ENCODE peak calls at places on chromosomes 6 and 20, in nine cellular contexts. M is NCI-H1092; G is GM23338; L is astrocyte of the cerebellum; E is SK-MEL-5; F is brain microvascular endothelial cell; V is T-helper 22 cell; Z is stimulated activated CD8-positive, alpha-beta memory T cell treated with anti-CD3 and anti-CD28 coated beads, Interleukin-4, amount 100 ng/mL, for 1 hour; T is tibial artery. W is an unnamed sample.

GRCh38 chr6:39681566-39682250 is 43.5 kb downstream of the KIF6 start:
- DNase-seq in M (no peak), G (no peak), L (no peak), E (no peak), F (peak; percentile 50), V (no peak), Z (no peak), T (no peak), W (no peak)

GRCh38 chr20:31260326-31260932 is 3.0 kb downstream of the DEFB115 start:
- DNase-seq in M (no peak), G (peak; percentile 64), L (no peak), E (peak; percentile 72), F (no peak), V (no peak), Z (no peak), T (no peak), W (no peak)

GRCh38 chr20:60407938-60408337 is 449.7 kb downstream of the CDH26 start:
- DNase-seq in M (no peak), G (no peak), L (no peak), E (no peak), F (no peak), V (no peak), Z (no peak), T (no peak), W (no peak)

GRCh38 chr20:58697867-58698703 is 5.5 kb downstream of the NPEPL1 start:
- DNase-seq in M (no peak), G (no peak), L (no peak), E (no peak), F (no peak), V (no peak), Z (no peak), T (peak; percentile 61), W (no peak)

GRCh38 chr6:89987140-89987539 is 92.9 kb downstream of the GJA10 start:
- DNase-seq in M (no peak), G (no peak), L (no peak), E (no peak), F (no peak), V (no peak), Z (no peak), T (no peak), W (no peak)

GRCh38 chr6:37459981-37460800 is 27.2 kb downstream of the CMTR1 start:
- DNase-seq in M (peak; percentile 52), G (no peak), L (no peak), E (no peak), F (no peak), V (no peak), Z (no peak), T (no peak), W (no peak)

GRCh38 chr6:161108886-161109285 is 117.3 kb downstream of the MAP3K4 start:
- DNase-seq in M (no peak), G (no peak), L (no peak), E (no peak), F (no peak), V (no peak), Z (no peak), T (no peak), W (no peak)

GRCh38 chr6:148203970-148204369 is 138.7 kb upstream of the SASH1 start:
- DNase-seq in M (no peak), G (no peak), L (peak; percentile 67), E (no peak), F (peak; percentile 35), V (peak; percentile 34), Z (no peak), T (no peak), W (no peak)

GRCh38 chr6:125002090-125002741 is 40.0 kb downstream of the RNF217 start:
- DNase-seq in M (no peak), G (peak; percentile 18), L (no peak), E (peak; percentile 95), F (no peak), V (no peak), Z (no peak), T (no peak), W (no peak)

W was measured in D721Med.